ENCODE peak calls at places on chromosome 2, in seven cellular contexts. U is tibial nerve, J is stomach, V is transverse colon, W is K562, F is A549, P is ovary. G is an unnamed sample.

GRCh38 chr2:106882658-106883057 is 3.3 kb downstream of the ST6GAL2 start:
- DNase-seq in U (no peak), J (no peak), V (no peak), W (no peak), F (peak), P (no peak), G (no peak)

GRCh38 chr2:230734247-230735175 is 21.9 kb downstream of the CAB39 start:
- DNase-seq in U (no peak), J (no peak), V (no peak), W (peak), F (no peak), P (no peak), G (no peak)

GRCh38 chr2:168545439-168546082 is 89.5 kb downstream of the CERS6 start:
- DNase-seq in U (no peak), J (no peak), V (no peak), W (no peak), F (peak), P (no peak), G (no peak)

GRCh38 chr2:27123302-27124150 is at the start of gene ABHD1:
- DNase-seq in U (peak), J (peak), V (peak), W (peak), F (peak), P (peak), G (peak)

GRCh38 chr2:192286093-192286701 is 91.5 kb upstream of the TMEFF2 start:
- DNase-seq in U (no peak), J (no peak), V (no peak), W (peak), F (peak), P (no peak), G (no peak)

GRCh38 chr2:240800241-240800640 is 19.8 kb downstream of the KIF1A start:
- DNase-seq in U (no peak), J (no peak), V (no peak), W (no peak), F (no peak), P (peak), G (peak)

GRCh38 chr2:128617661-128618060 is 299.0 kb upstream of the HS6ST1 start:
- DNase-seq in U (no peak), J (no peak), V (no peak), W (no peak), F (no peak), P (no peak), G (no peak)

GRCh38 chr2:234348081-234348480 is 148.8 kb downstream of the ARL4C start:
- DNase-seq in U (no peak), J (no peak), V (no peak), W (no peak), F (no peak), P (no peak), G (no peak)

GRCh38 chr2:166419616-166419934 is 43.8 kb upstream of the SCN9A start:
- DNase-seq in U (no peak), J (no peak), V (no peak), W (peak), F (peak), P (no peak), G (no peak)

GRCh38 chr2:27003003-27003402 is 29.8 kb upstream of the TMEM214 start:
- DNase-seq in U (no peak), J (no peak), V (no peak), W (no peak), F (no peak), P (no peak), G (no peak)

DNA sequence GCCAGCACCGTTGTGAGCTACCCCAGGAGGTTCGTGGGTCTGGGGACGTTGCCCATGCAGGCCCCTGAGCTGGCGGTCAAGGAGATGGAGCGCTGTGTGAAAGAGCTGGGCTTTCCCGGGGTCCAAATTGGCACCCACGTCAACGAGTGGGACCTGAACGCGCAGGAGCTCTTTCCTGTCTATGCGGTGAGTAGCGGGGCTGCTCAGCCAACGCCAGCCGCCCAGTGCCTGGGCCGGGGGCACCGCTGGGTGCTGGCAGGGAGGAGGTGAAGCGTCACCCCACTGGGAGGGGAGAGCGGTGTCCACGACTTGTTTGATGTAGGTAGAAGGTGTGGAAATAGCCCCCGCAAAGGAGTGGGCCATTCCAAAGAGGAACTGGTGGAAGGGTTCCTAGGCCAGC is 25.0 kb downstream of the ACMSD start:
- DNase-seq in U (no peak), J (no peak), V (no peak), W (no peak), F (no peak), P (no peak), G (no peak)
- TF ChIP-seq EP300 in U (no peak), J (no peak), V (no peak), W (no peak), F (no peak), P (no peak), G (no peak)

GRCh38 chr2:130963058-130963848 is 126.5 kb downstream of the ARHGEF4 start:
- DNase-seq in U (no peak), J (no peak), V (no peak), W (no peak), F (no peak), P (no peak), G (no peak)
- H3K4me3 ChIP-seq in U (no peak), J (peak), V (no peak), W (no peak), F (peak), P (no peak), G (no peak)

GRCh38 chr2:197939787-197940186 is 135.4 kb downstream of the PLCL1 start:
- DNase-seq in U (no peak), J (no peak), V (no peak), W (no peak), F (no peak), P (no peak), G (no peak)

GRCh38 chr2:197938555-197938954 is 134.2 kb downstream of the PLCL1 start:
- DNase-seq in U (no peak), J (no peak), V (no peak), W (no peak), F (no peak), P (no peak), G (no peak)

GRCh38 chr2:197941715-197942114 is 137.3 kb downstream of the PLCL1 start:
- DNase-seq in U (no peak), J (no peak), V (no peak), W (no peak), F (no peak), P (no peak), G (no peak)

GRCh38 chr2:197937804-197938203 is 133.4 kb downstream of the PLCL1 start:
- DNase-seq in U (no peak), J (no peak), V (no peak), W (no peak), F (no peak), P (no peak), G (no peak)

DNA sequence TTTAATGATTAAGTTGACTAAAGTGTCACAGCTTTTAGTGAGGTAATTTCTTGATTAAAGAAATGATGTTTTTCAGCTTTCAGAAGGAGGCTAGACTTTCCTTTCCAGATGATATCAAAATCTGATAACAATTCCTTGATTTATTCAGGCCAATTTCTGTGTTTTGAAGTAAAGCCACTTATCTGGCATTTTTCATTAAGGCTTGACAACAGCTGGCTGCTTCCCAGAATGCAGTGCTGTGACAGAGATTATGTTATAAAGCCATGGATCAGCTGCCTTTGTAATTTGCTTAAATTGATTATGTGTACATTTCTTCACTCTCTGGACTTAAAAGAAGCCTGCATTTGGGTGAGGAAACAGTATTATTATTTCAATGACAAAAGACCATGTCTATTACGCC is 136.0 kb downstream of the PLCL1 start:
- DNase-seq in U (no peak), J (no peak), V (no peak), W (no peak), F (no peak), P (no peak), G (no peak)
- TF ChIP-seq EP300 in U (no peak), J (no peak), V (no peak), W (no peak), F (no peak), P (no peak), G (no peak)

GRCh38 chr2:67522154-67522553 is 125.0 kb downstream of the ETAA1 start:
- DNase-seq in U (no peak), J (no peak), V (no peak), W (no peak), F (no peak), P (no peak), G (no peak)
- H3K4me3 ChIP-seq in U (no peak), J (no peak), V (no peak), W (no peak), F (no peak), P (no peak), G (no peak)

DNA sequence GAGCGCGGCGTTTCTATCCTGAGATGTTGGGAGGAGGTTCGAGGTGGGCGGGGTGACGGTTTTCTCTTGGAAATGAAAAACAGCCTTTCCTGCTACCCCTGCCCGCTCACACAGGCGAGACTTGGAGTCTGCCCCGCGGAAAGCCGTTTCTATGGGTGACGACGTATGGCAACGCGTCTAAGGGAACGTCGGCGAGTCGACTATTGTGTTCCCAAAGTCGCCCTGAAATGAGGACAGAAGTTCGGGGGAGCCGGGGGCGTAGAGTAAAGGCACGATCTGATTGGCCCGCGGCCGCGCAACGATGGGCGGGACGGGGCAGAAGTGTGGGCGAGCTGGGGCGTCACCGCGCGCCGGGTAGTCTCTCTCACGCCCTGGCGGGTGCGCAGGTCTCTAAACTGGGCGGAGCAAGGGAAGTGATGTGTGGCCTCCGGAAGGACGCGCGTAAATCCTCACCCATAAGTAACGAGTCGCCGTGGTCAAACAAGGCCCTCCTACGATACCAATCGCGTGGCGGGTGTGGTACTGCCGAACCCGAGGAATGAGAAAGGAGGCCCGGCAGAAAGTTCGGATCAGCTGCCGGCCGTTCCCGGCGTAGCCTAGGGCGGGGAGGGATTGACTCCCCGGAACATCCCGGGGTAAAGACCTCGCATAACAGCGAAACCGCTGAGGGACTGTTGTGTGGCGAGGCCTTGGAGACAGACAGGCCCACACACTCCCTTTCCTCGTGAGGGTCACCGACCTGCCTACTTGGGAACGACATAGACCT is 89.6 kb downstream of the FAM161A start:
- DNase-seq in U (peak), J (peak), V (peak), W (peak), F (peak), P (peak), G (peak)
- TF ChIP-seq EP300 in U (peak), J (no peak), V (no peak), W (peak), F (no peak), P (peak), G (no peak)

DNA sequence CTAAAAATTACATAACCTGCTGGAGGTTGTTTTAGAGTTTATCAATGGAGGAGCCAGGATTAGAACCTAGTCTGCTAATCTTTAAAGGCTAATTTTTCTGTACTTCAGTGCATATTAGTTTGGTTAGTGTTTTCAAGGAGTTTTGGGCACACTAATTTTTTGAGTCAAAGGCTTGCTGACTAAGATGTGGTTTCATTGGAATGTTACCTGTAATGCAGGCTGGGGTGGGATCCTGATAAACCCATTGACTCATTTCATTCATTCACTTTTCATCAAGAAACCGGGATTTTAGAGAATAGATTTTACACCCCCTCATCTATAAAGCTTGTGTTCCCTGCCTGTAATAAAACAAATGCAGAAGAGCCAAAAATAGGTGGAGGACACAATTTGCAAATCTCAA is 91.9 kb upstream of the IL1R2 start:
- DNase-seq in U (no peak), J (no peak), V (no peak), W (no peak), F (no peak), P (no peak), G (no peak)
- H3K4me3 ChIP-seq in U (no peak), J (no peak), V (no peak), W (no peak), F (no peak), P (no peak), G (no peak)

G was measured in sigmoid colon.